ENCODE peak calls at places on chromosomes 7 and 10, in seven cellular contexts. T is Panc1, R is SK-N-SH, B is K562, Y is GM12878, G is HepG2, N is H1. A is an unnamed sample.

GRCh38 chr10:23035569-23035968 is 59.8 kb upstream of the MSRB2 start:
- DNase-seq in T (no peak), R (peak), B (peak), Y (no peak), G (peak), N (no peak), A (peak)

GRCh38 chr10:77638766-77639101 is 1.1 kb upstream of the KCNMA1 start:
- DNase-seq in T (no peak), R (no peak), B (no peak), Y (no peak), G (no peak), N (no peak), A (no peak)

GRCh38 chr7:73995821-73996511 is 32.0 kb upstream of the ELN start:
- DNase-seq in T (no peak), R (no peak), B (no peak), Y (no peak), G (no peak), N (no peak), A (no peak)

GRCh38 chr10:130848855-130849254 is 462.7 kb downstream of the TCERG1L start:
- DNase-seq in T (no peak), R (no peak), B (no peak), Y (no peak), G (no peak), N (no peak), A (no peak)

GRCh38 chr10:120945801-120946302 is 94.7 kb downstream of the WDR11 start:
- DNase-seq in T (no peak), R (no peak), B (no peak), Y (no peak), G (no peak), N (no peak), A (no peak)

GRCh38 chr7:82481499-82482097 is 38.0 kb upstream of the CACNA2D1 start:
- DNase-seq in T (peak), R (peak), B (peak), Y (peak), G (peak), N (no peak), A (peak)

GRCh38 chr7:82685214-82685613 is 241.6 kb upstream of the CACNA2D1 start:
- DNase-seq in T (no peak), R (no peak), B (no peak), Y (no peak), G (no peak), N (no peak), A (no peak)

GRCh38 chr7:108836246-108836645 is 266.6 kb downstream of the DNAJB9 start:
- DNase-seq in T (no peak), R (no peak), B (no peak), Y (no peak), G (no peak), N (no peak), A (no peak)

GRCh38 chr7:26663905-26664673 is 200.3 kb downstream of the SKAP2 start:
- DNase-seq in T (no peak), R (no peak), B (no peak), Y (no peak), G (no peak), N (no peak), A (no peak)

GRCh38 chr10:70125918-70126590 is 6.6 kb downstream of the AIFM2 start:
- DNase-seq in T (no peak), R (no peak), B (no peak), Y (no peak), G (no peak), N (no peak), A (no peak)

GRCh38 chr10:31261502-31262311 is 57.3 kb upstream of the ZEB1 start:
- DNase-seq in T (no peak), R (no peak), B (no peak), Y (no peak), G (no peak), N (no peak), A (no peak)

GRCh38 chr7:18445916-18446520 is 49.5 kb upstream of the HDAC9 start:
- DNase-seq in T (no peak), R (no peak), B (no peak), Y (no peak), G (no peak), N (no peak), A (no peak)

GRCh38 chr7:2269468-2270460 is 27.7 kb downstream of the NUDT1 start:
- DNase-seq in T (no peak), R (peak), B (no peak), Y (no peak), G (peak), N (no peak), A (no peak)

GRCh38 chr7:47510192-47510591 is 71.7 kb downstream of the TNS3 start:
- DNase-seq in T (no peak), R (no peak), B (no peak), Y (no peak), G (no peak), N (no peak), A (no peak)

GRCh38 chr10:57053530-57053929 is 692.5 kb upstream of the ZWINT start:
- DNase-seq in T (no peak), R (no peak), B (no peak), Y (no peak), G (no peak), N (no peak), A (no peak)

GRCh38 chr10:57049096-57049495 is 688.0 kb upstream of the ZWINT start:
- DNase-seq in T (no peak), R (no peak), B (no peak), Y (no peak), G (no peak), N (no peak), A (no peak)
- TF ChIP-seq SIN3A in T (no peak), R (no peak), B (no peak), Y (no peak), G (no peak), N (no peak), A (no peak)

GRCh38 chr10:75662715-75663114 is 231.3 kb downstream of the LRMDA start:
- DNase-seq in T (no peak), R (no peak), B (no peak), Y (no peak), G (no peak), N (no peak), A (no peak)

GRCh38 chr10:75658915-75659314 is 227.5 kb downstream of the LRMDA start:
- DNase-seq in T (no peak), R (no peak), B (no peak), Y (no peak), G (no peak), N (no peak), A (no peak)

GRCh38 chr10:75660833-75661232 is 229.4 kb downstream of the LRMDA start:
- DNase-seq in T (no peak), R (peak), B (no peak), Y (no peak), G (no peak), N (no peak), A (no peak)

GRCh38 chr10:75664968-75665367 is 233.5 kb downstream of the LRMDA start:
- DNase-seq in T (no peak), R (no peak), B (no peak), Y (no peak), G (no peak), N (no peak), A (no peak)

DNA sequence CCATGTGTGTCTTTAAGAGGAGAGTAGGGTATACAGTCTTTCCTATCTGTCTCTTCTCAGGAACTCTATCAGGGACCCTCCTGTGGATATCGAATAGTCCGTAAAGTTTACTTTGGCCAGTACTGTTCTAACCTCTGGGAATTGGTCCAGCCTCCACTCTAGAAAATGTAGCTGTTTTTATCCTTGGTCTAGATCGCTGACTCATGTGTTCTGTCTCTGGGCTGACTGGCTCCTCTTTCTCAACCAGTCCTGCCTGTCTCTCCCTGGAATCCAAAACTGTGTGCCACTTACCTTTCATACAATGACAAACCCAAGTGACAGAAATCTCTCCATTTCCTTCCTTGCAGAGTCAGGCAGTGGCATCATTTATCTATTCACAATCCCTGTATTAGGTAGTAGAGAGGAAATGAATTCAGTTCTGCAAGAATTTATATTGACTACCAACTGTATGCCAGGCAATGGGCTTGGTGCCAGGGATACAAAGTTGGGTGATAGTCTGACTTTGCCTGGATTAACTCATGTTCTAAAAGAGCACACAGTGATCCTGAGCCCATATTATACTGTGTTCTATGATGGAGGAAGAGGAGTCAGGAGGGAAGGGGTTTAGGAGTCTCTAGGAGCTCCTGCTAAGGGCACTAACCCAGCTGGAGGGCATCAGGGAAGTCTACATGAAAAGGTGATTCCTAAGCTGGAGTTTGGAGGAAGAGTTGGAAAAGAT is 232.7 kb downstream of the LRMDA start:
- DNase-seq in T (no peak), R (no peak), B (no peak), Y (no peak), G (no peak), N (no peak), A (no peak)
- TF ChIP-seq SIN3A in T (no peak), R (no peak), B (no peak), Y (no peak), G (no peak), N (no peak), A (no peak)

DNA sequence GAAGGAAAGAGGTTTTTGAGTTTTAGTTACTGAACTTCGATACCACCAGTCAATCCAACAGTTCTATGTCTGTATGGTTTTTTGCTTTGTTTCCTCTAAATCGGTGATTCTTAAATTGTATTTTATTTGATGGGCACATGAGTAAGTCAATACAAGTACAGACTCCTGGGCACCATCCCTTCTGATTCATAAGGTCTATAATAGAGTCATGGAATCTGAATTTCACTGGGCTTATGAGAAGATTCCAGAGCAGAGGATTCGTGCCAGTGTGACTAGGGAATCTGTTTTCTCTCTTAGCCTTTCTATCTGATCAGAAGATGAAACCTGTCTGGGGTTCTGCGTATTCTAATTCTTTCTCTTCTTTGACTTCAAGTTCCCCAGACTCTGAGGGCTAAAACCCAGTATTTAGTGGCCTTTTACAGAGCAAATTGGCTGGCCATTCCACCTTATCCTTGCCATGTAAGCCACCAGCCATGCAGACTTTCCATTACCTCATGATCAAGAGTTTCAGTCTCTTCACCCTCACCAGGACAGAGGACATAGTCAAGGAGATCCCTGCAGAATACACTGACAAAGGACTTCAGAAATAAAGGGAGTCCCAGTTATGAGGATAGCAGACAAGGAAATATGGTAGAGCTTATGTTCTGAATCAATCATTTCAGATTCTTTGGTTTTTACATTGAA is 1080.6 kb upstream of the C7orf33 start:
- DNase-seq in T (no peak), R (no peak), B (no peak), Y (no peak), G (no peak), N (no peak), A (no peak)
- TF ChIP-seq SIN3A in T (no peak), R (peak), B (no peak), Y (no peak), G (no peak), N (no peak), A (no peak)

GRCh38 chr7:68470836-68471235 is 1127.4 kb upstream of the AUTS2 start:
- DNase-seq in T (no peak), R (no peak), B (no peak), Y (no peak), G (no peak), N (no peak), A (no peak)
- TF ChIP-seq SIN3A in T (no peak), R (no peak), B (no peak), Y (no peak), G (no peak), N (no peak), A (no peak)

GRCh38 chr7:36605662-36606441 is 118.4 kb downstream of the AOAH start:
- DNase-seq in T (no peak), R (no peak), B (no peak), Y (no peak), G (no peak), N (no peak), A (no peak)

GRCh38 chr7:36602975-36603887 is 121.1 kb downstream of the AOAH start:
- DNase-seq in T (no peak), R (no peak), B (no peak), Y (no peak), G (no peak), N (no peak), A (no peak)

GRCh38 chr7:36606442-36607205 is 117.7 kb downstream of the AOAH start:
- DNase-seq in T (no peak), R (peak), B (no peak), Y (no peak), G (no peak), N (no peak), A (no peak)

GRCh38 chr7:36605261-36605660 is 119.0 kb downstream of the AOAH start:
- DNase-seq in T (no peak), R (no peak), B (no peak), Y (no peak), G (no peak), N (no peak), A (no peak)

GRCh38 chr7:36604801-36605200 is 119.5 kb downstream of the AOAH start:
- DNase-seq in T (no peak), R (no peak), B (no peak), Y (no peak), G (no peak), N (no peak), A (no peak)
- TF ChIP-seq SIN3A in T (no peak), R (no peak), B (no peak), Y (no peak), G (no peak), N (no peak), A (no peak)

DNA sequence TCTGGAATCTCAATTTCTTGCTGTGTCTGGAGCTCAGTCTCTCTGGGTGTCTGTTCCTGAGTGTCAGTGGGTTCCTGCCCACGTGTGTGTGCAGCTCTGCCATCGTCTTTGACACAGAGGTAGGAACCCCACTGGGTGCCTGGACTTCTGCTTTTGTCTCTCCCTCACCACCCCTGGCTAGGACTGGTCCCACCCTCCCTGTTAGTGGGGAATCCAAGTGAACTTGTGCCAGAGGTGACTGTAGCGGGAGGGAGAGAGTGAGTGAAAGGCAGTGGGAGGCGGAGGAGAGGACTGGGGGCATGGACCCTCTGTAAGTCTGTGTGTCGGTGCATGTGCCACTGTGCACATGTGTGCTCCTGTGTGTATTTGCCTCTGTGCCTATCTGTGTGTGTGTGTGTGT is 299.9 kb upstream of the ZMIZ1 start:
- DNase-seq in T (no peak), R (no peak), B (no peak), Y (no peak), G (no peak), N (no peak), A (no peak)
- TF ChIP-seq SIN3A in T (no peak), R (no peak), B (no peak), Y (no peak), G (no peak), N (no peak), A (no peak)

GRCh38 chr10:75392744-75393143 is 8.8 kb downstream of the ZNF503 start:
- DNase-seq in T (no peak), R (no peak), B (no peak), Y (no peak), G (no peak), N (no peak), A (no peak)

GRCh38 chr10:75395955-75396860 is 5.4 kb downstream of the ZNF503 start:
- DNase-seq in T (no peak), R (no peak), B (no peak), Y (no peak), G (no peak), N (peak), A (no peak)

GRCh38 chr10:75396861-75397570 is 4.5 kb downstream of the ZNF503 start:
- DNase-seq in T (no peak), R (no peak), B (no peak), Y (no peak), G (no peak), N (peak), A (no peak)

GRCh38 chr10:75397571-75397921 is 4.0 kb downstream of the ZNF503 start:
- DNase-seq in T (no peak), R (no peak), B (no peak), Y (no peak), G (no peak), N (no peak), A (no peak)

GRCh38 chr10:75395171-75395954 is 6.2 kb downstream of the ZNF503 start:
- DNase-seq in T (no peak), R (peak), B (peak), Y (no peak), G (no peak), N (peak), A (no peak)
- TF ChIP-seq SIN3A in T (no peak), R (no peak), B (no peak), Y (no peak), G (no peak), N (no peak), A (no peak)

GRCh38 chr10:110918633-110919348 is at the start of gene BBIP1:
- DNase-seq in T (peak), R (peak), B (no peak), Y (peak), G (peak), N (peak), A (peak)
- TF ChIP-seq SIN3A in T (peak), R (peak), B (peak), Y (no peak), G (peak), N (peak), A (peak)

GRCh38 chr10:97180986-97181385 is 4.8 kb downstream of the SLIT1 start:
- DNase-seq in T (no peak), R (peak), B (no peak), Y (no peak), G (no peak), N (no peak), A (no peak)
- TF ChIP-seq SIN3A in T (no peak), R (no peak), B (no peak), Y (no peak), G (no peak), N (no peak), A (no peak)

A was measured in HCT116.